ENCODE peak calls at places on chromosomes 12 and 14, in six cellular contexts. Z is germinal center; Q is islet precursor cell; M is EL; L is effector memory CD4-positive, alpha-beta T cell; G is body of pancreas. O is an unnamed sample.

GRCh38 chr14:105415481-105416428 is 3.9 kb upstream of the MTA1 start:
- DNase-seq in Z (no peak), Q (no peak), M (no peak), L (no peak), G (no peak), O (no peak)

GRCh38 chr14:100882026-100882967 is 21.2 kb downstream of the RTL1 start:
- DNase-seq in Z (no peak), Q (no peak), M (no peak), L (no peak), G (no peak), O (no peak)

GRCh38 chr12:55060470-55060869 is 40.7 kb downstream of the NEUROD4 start:
- DNase-seq in Z (no peak), Q (peak), M (peak), L (no peak), G (no peak), O (peak)

GRCh38 chr12:100154472-100155247 is 12.0 kb upstream of the BLTP3B start:
- DNase-seq in Z (peak), Q (peak), M (peak), L (peak), G (peak), O (peak)

GRCh38 chr12:68367136-68367535 is 35.0 kb upstream of the MDM1 start:
- DNase-seq in Z (no peak), Q (no peak), M (no peak), L (no peak), G (no peak), O (no peak)

GRCh38 chr14:37436519-37436918 is 158.5 kb downstream of the FOXA1 start:
- DNase-seq in Z (no peak), Q (no peak), M (no peak), L (no peak), G (no peak), O (no peak)

GRCh38 chr14:62030387-62030786 is 268.2 kb downstream of the SNAPC1 start:
- DNase-seq in Z (peak), Q (no peak), M (no peak), L (no peak), G (no peak), O (no peak)

GRCh38 chr14:76957224-76957881 is 71.2 kb downstream of the IRF2BPL start:
- DNase-seq in Z (no peak), Q (peak), M (no peak), L (peak), G (no peak), O (no peak)

GRCh38 chr14:101586531-101587402 is 25.5 kb downstream of the DIO3 start:
- DNase-seq in Z (no peak), Q (peak), M (no peak), L (no peak), G (no peak), O (no peak)

GRCh38 chr12:13173012-13173441 is 23.5 kb upstream of the EMP1 start:
- DNase-seq in Z (no peak), Q (no peak), M (peak), L (no peak), G (no peak), O (no peak)

GRCh38 chr14:74963705-74964271 is 8.4 kb upstream of the PGF start:
- DNase-seq in Z (no peak), Q (no peak), M (peak), L (no peak), G (no peak), O (peak)

GRCh38 chr14:22735096-22735495 is 31.4 kb upstream of the OXA1L start:
- DNase-seq in Z (no peak), Q (no peak), M (no peak), L (no peak), G (no peak), O (no peak)

GRCh38 chr12:118357327-118358007 is 15.2 kb downstream of the TAOK3 start:
- DNase-seq in Z (peak), Q (no peak), M (peak), L (no peak), G (no peak), O (peak)

GRCh38 chr12:44875954-44876553 is at the start of gene NELL2:
- DNase-seq in Z (peak), Q (peak), M (peak), L (peak), G (peak), O (no peak)

GRCh38 chr14:103808403-103809001 is 38.9 kb downstream of the PPP1R13B start:
- DNase-seq in Z (peak), Q (peak), M (peak), L (peak), G (peak), O (peak)

GRCh38 chr12:117685115-117685926 is 283.5 kb downstream of the KSR2 start:
- DNase-seq in Z (no peak), Q (peak), M (peak), L (no peak), G (peak), O (peak)

GRCh38 chr12:47904647-47905312 is at the start of gene VDR:
- DNase-seq in Z (peak), Q (peak), M (peak), L (peak), G (peak), O (peak)

GRCh38 chr14:31261859-31262739 is 54.5 kb upstream of the HECTD1 start:
- DNase-seq in Z (no peak), Q (no peak), M (peak), L (no peak), G (peak), O (no peak)

GRCh38 chr12:91058821-91059220 is 997 bp upstream of the KERA start:
- DNase-seq in Z (no peak), Q (no peak), M (no peak), L (no peak), G (no peak), O (no peak)

GRCh38 chr12:27865421-27865820 is 85.4 kb upstream of the MANSC4 start:
- DNase-seq in Z (no peak), Q (no peak), M (peak), L (no peak), G (no peak), O (no peak)

GRCh38 chr12:6092784-6093722 is 31.4 kb downstream of the VWF start:
- DNase-seq in Z (no peak), Q (peak), M (peak), L (no peak), G (no peak), O (no peak)

GRCh38 chr12:119088917-119089667 is 89.6 kb upstream of the HSPB8 start:
- DNase-seq in Z (no peak), Q (no peak), M (no peak), L (no peak), G (no peak), O (no peak)

GRCh38 chr12:62933220-62933870 is 1.6 kb downstream of the PPM1H start:
- DNase-seq in Z (peak), Q (peak), M (peak), L (no peak), G (peak), O (peak)

GRCh38 chr14:56580317-56580711 is 716 bp downstream of the TMEM260 start:
- DNase-seq in Z (no peak), Q (no peak), M (no peak), L (no peak), G (no peak), O (no peak)

GRCh38 chr14:103520657-103521437 is 1.8 kb downstream of the CKB start:
- DNase-seq in Z (peak), Q (peak), M (peak), L (peak), G (peak), O (peak)

GRCh38 chr14:70905316-70905715 is 1.9 kb upstream of the PCNX1 start:
- DNase-seq in Z (no peak), Q (no peak), M (peak), L (no peak), G (no peak), O (no peak)

GRCh38 chr14:38808734-38809455 is 294.1 kb downstream of the SEC23A start:
- DNase-seq in Z (no peak), Q (peak), M (no peak), L (no peak), G (no peak), O (no peak)

GRCh38 chr14:31993521-31993941 is 83.6 kb upstream of the ARHGAP5 start:
- DNase-seq in Z (no peak), Q (no peak), M (no peak), L (no peak), G (no peak), O (no peak)

GRCh38 chr12:4120316-4120920 is 153.1 kb upstream of the CCND2 start:
- DNase-seq in Z (no peak), Q (peak), M (no peak), L (no peak), G (no peak), O (no peak)

GRCh38 chr14:60622920-60623263 is 26.4 kb downstream of the SIX1 start:
- DNase-seq in Z (no peak), Q (no peak), M (peak), L (no peak), G (no peak), O (no peak)

GRCh38 chr12:124667671-124668337 is 100.4 kb upstream of the NCOR2 start:
- DNase-seq in Z (no peak), Q (peak), M (no peak), L (no peak), G (no peak), O (no peak)

GRCh38 chr14:77582511-77582910 is 33.9 kb downstream of the SPTLC2 start:
- DNase-seq in Z (no peak), Q (no peak), M (no peak), L (no peak), G (no peak), O (no peak)

GRCh38 chr14:58395815-58396626 is at the start of gene TOMM20L:
- DNase-seq in Z (peak), Q (peak), M (peak), L (peak), G (peak), O (peak)

GRCh38 chr12:6551063-6551461 is 4.8 kb downstream of the IFFO1 start:
- DNase-seq in Z (no peak), Q (no peak), M (no peak), L (no peak), G (no peak), O (no peak)

GRCh38 chr12:53381739-53382630 is 2.0 kb downstream of the SP1 start:
- DNase-seq in Z (no peak), Q (peak), M (peak), L (peak), G (peak), O (peak)

GRCh38 chr12:82746668-82747067 is 60.0 kb downstream of the TMTC2 start:
- DNase-seq in Z (no peak), Q (no peak), M (peak), L (no peak), G (no peak), O (no peak)

O was measured in RPMI8226.